ENCODE peak calls at places on chromosome 14, in five cellular contexts. M is epithelial cell of esophagus, J is stomach, G is H9, F is GM20000. T is an unnamed sample.

GRCh38 chr14:25868521-25869314 is 729.1 kb downstream of the NOVA1 start:
- DNase-seq in M (no peak), J (no peak), G (no peak), F (no peak), T (no peak)

GRCh38 chr14:86221755-86222154 is 691.8 kb downstream of the FLRT2 start:
- DNase-seq in M (no peak), J (no peak), G (no peak), F (no peak), T (no peak)

GRCh38 chr14:65210118-65210826 is 108.0 kb upstream of the MAX start:
- DNase-seq in M (no peak), J (no peak), G (no peak), F (no peak), T (no peak)

GRCh38 chr14:79500489-79500888 is 710.8 kb downstream of the DIO2 start:
- DNase-seq in M (no peak), J (no peak), G (no peak), F (no peak), T (no peak)

GRCh38 chr14:104265918-104266642 is 127.7 kb downstream of the KIF26A start:
- DNase-seq in M (no peak), J (peak), G (peak), F (no peak), T (no peak)

GRCh38 chr14:77003960-77004710 is 24.4 kb downstream of the IRF2BPL start:
- DNase-seq in M (peak), J (peak), G (no peak), F (no peak), T (no peak)

GRCh38 chr14:31070431-31070830 is 44.3 kb upstream of the STRN3 start:
- DNase-seq in M (peak), J (no peak), G (no peak), F (no peak), T (no peak)

GRCh38 chr14:67447033-67447381 is 35.0 kb upstream of the PLEK2 start:
- DNase-seq in M (no peak), J (no peak), G (no peak), F (no peak), T (no peak)

GRCh38 chr14:30267141-30267540 is 291.8 kb upstream of the G2E3 start:
- DNase-seq in M (peak), J (no peak), G (no peak), F (no peak), T (no peak)

GRCh38 chr14:88535149-88535548 is 19.7 kb downstream of the PTPN21 start:
- DNase-seq in M (no peak), J (no peak), G (no peak), F (no peak), T (no peak)

GRCh38 chr14:102772781-102773570 is 4.3 kb upstream of the TRAF3 start:
- DNase-seq in M (no peak), J (no peak), G (peak), F (no peak), T (no peak)
- TF ChIP-seq CTCF in M (no peak), J (no peak), G (peak), F (peak), T (peak)

DNA sequence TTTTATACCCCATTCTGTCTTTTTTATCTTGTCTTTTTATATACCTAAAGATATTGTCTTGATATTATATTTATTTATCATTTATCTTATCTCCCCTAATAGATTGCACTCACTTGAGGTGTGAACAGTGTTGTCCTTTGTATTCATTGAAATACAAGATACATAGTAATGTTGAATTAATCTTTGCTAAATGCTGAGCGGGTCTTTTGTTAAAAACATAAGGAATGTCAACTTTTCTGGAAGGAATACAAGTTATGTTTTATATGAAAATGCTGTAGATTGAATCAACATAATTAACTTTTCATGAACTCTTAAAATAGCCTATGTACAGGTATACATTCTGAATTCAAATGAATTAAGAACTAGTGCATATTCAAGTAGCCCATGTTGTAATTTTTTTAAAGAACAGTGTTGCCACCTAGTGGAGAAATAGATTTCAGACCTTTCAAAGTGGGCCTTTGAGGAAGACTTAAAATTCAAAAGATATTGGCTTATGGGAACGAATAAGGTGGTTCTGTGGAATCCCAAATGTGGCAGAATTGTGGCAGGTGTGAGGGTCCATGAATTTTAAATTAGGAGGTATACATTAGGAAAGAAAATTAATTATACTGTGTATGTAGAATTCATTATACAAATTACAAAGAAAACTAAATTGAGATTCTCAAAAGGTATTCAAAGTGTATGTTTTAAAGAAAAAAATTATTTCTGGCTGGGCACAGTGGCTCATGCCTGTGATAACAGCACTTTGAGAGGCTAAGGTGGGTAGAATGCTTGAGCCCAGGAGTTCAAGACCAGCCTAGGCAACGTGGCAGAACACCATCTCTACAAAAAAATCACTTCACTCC is 19.1 kb downstream of the BBOF1 start:
- DNase-seq in M (peak), J (no peak), G (no peak), F (peak), T (peak)
- TF ChIP-seq CTCF in M (peak), J (peak), G (peak), F (peak), T (peak)

GRCh38 chr14:63493246-63493645 is 49.9 kb downstream of the PPP2R5E start:
- DNase-seq in M (peak), J (no peak), G (no peak), F (no peak), T (peak)
- TF ChIP-seq CTCF in M (peak), J (no peak), G (peak), F (no peak), T (no peak)

GRCh38 chr14:75514673-75515630 is 7.3 kb upstream of the BATF start:
- DNase-seq in M (peak), J (no peak), G (peak), F (no peak), T (peak)
- TF ChIP-seq CTCF in M (no peak), J (no peak), G (peak), F (peak), T (peak)

GRCh38 chr14:95876769-95877490 is at the start of gene TUNAR:
- DNase-seq in M (no peak), J (no peak), G (peak), F (no peak), T (peak)
- TF ChIP-seq CTCF in M (no peak), J (no peak), G (no peak), F (no peak), T (no peak)

GRCh38 chr14:69581316-69581935 is 6.8 kb upstream of the CCDC177 start:
- DNase-seq in M (no peak), J (no peak), G (no peak), F (no peak), T (no peak)

GRCh38 chr14:69579476-69579875 is 4.8 kb upstream of the CCDC177 start:
- DNase-seq in M (no peak), J (no peak), G (no peak), F (no peak), T (no peak)

GRCh38 chr14:69582829-69583228 is 8.2 kb upstream of the CCDC177 start:
- DNase-seq in M (no peak), J (no peak), G (no peak), F (no peak), T (no peak)

GRCh38 chr14:69582207-69582606 is 7.5 kb upstream of the CCDC177 start:
- DNase-seq in M (peak), J (no peak), G (no peak), F (no peak), T (no peak)

GRCh38 chr14:69580009-69580577 is 5.4 kb upstream of the CCDC177 start:
- DNase-seq in M (peak), J (peak), G (peak), F (no peak), T (no peak)
- TF ChIP-seq CTCF in M (peak), J (peak), G (peak), F (peak), T (no peak)

GRCh38 chr14:93114713-93115068 is 1.0 kb downstream of the ITPK1 start:
- DNase-seq in M (no peak), J (peak), G (no peak), F (no peak), T (no peak)
- TF ChIP-seq CTCF in M (no peak), J (no peak), G (no peak), F (no peak), T (no peak)

DNA sequence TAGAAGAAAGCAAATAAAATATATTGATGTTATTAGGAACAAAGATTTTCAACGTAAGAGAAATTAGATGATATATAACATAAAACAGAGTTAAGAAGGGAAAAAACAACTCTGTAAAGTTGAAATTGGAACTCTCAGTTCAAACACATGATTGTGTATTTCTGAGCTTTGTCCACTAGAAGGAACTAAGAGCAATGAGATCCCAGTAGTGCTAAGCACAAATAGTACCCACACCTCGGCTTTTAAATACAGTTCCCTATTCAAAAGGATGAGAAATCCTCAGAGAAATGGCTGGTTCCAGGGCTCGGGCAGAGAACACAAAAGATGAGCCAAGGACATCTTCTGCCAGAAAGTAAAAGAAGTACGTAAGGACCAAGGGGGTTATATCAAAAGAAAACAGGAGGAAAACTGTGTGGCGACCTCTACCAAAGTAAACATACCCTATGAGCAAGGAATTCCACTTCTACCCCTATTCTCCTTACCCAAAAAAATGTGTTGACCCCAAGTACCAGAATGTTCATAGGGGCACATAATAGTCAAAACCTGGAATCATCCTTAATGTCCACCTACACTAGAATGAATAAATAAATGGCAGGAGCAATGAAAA is 96.6 kb downstream of the SPTSSA start:
- DNase-seq in M (no peak), J (no peak), G (no peak), F (no peak), T (no peak)
- TF ChIP-seq CTCF in M (peak), J (peak), G (peak), F (no peak), T (no peak)

T was measured in GM13976.